ENCODE peak calls at places on chromosomes 4 and X, in four cellular contexts. F, P, B and S are unnamed samples.

GRCh38 chr4:80500593-80500992 is 165.1 kb downstream of the CFAP299 start:
- DNase-seq in P (no peak), B (no peak), F (no peak), S (no peak)

GRCh38 chr4:183413562-183414200 is 30.8 kb upstream of the CDKN2AIP start:
- DNase-seq in P (no peak), F (no peak), B (no peak), S (no peak)

GRCh38 chr4:83207497-83208105 is 77.0 kb downstream of the COQ2 start:
- DNase-seq in B (no peak), F (peak), P (no peak), S (no peak)

GRCh38 chrX:24733111-24733510 is 39.4 kb downstream of the POLA1 start:
- DNase-seq in B (no peak), F (no peak), P (no peak), S (no peak)

GRCh38 chr4:108681321-108681809 is 31.0 kb downstream of the OSTC start:
- DNase-seq in B (no peak), P (no peak), F (no peak), S (no peak)

GRCh38 chr4:38872620-38873019 is 5.0 kb downstream of the FAM114A1 start:
- DNase-seq in P (peak), F (peak), B (peak), S (no peak)

GRCh38 chr4:184416913-184417734 is 57.2 kb downstream of the IRF2 start:
- DNase-seq in F (no peak), P (no peak), B (no peak), S (peak)

GRCh38 chrX:20061869-20062254 is 54.8 kb downstream of the MAP7D2 start:
- DNase-seq in P (no peak), F (no peak), B (peak), S (no peak)

GRCh38 chr4:1036976-1037810 is 25.8 kb downstream of the FGFRL1 start:
- DNase-seq in F (no peak), P (no peak), B (no peak), S (no peak)

GRCh38 chr4:1033840-1034551 is 22.6 kb downstream of the FGFRL1 start:
- DNase-seq in F (no peak), P (no peak), B (no peak), S (no peak)

GRCh38 chr4:1036095-1036494 is 24.7 kb downstream of the FGFRL1 start:
- DNase-seq in F (no peak), P (no peak), B (no peak), S (no peak)

GRCh38 chr4:1032861-1033260 is 21.4 kb downstream of the FGFRL1 start:
- DNase-seq in F (no peak), P (no peak), B (no peak), S (no peak)

GRCh38 chr4:1035510-1035909 is 24.1 kb downstream of the FGFRL1 start:
- DNase-seq in B (peak), F (no peak), P (no peak), S (no peak)
- TF ChIP-seq BHLHE40 in B (no peak), F (no peak), P (no peak), S (no peak)

GRCh38 chr4:128107766-128108165 is 46.7 kb downstream of the LARP1B start:
- DNase-seq in F (no peak), P (peak), B (no peak), S (no peak)
- TF ChIP-seq KDM1A in F (no peak), P (no peak), B (no peak), S (no peak)

GRCh38 chr4:122830392-122831095 is 3.9 kb downstream of the FGF2 start:
- DNase-seq in P (no peak), B (no peak), F (no peak), S (no peak)

GRCh38 chr4:122832732-122833131 is 6.1 kb downstream of the FGF2 start:
- DNase-seq in P (no peak), F (no peak), B (no peak), S (no peak)

GRCh38 chr4:122836941-122837340 is 10.3 kb downstream of the FGF2 start:
- DNase-seq in B (no peak), P (no peak), F (peak), S (no peak)

GRCh38 chr4:122831515-122832196 is 5.0 kb downstream of the FGF2 start:
- DNase-seq in F (no peak), P (no peak), B (no peak), S (no peak)

GRCh38 chr4:122833999-122834398 is 7.4 kb downstream of the FGF2 start:
- DNase-seq in B (no peak), P (no peak), F (no peak), S (no peak)
- TF ChIP-seq BHLHE40 in B (no peak), P (no peak), F (no peak), S (no peak)

GRCh38 chrX:38236901-38237615 is 16.4 kb upstream of the SRPX start:
- DNase-seq in P (no peak), B (no peak), F (no peak), S (no peak)

GRCh38 chrX:38233891-38234807 is 13.5 kb upstream of the SRPX start:
- DNase-seq in P (no peak), F (peak), B (no peak), S (no peak)

DNA sequence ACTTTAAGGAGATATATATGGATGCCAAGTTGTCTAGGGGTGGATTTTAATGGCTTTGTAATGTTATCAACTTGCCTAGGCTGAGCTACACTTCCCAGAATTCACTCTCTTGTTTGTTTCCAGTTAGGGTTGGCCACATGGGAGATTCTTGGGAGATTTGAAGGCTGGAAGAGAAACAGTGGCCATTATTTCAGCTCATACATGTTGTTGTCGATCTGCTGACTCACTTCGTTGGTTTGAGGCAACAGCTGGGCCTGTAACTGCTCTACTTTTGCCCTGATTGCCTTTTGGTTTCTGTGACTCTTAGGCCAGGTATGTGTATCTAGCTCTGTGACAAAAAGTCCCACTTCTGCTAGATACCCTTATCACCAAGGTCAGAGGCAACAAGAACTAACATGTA is 11.6 kb upstream of the SRPX start:
- DNase-seq in B (no peak), P (no peak), F (no peak), S (no peak)
- TF ChIP-seq KDM1A in B (no peak), P (no peak), F (no peak), S (no peak)

DNA sequence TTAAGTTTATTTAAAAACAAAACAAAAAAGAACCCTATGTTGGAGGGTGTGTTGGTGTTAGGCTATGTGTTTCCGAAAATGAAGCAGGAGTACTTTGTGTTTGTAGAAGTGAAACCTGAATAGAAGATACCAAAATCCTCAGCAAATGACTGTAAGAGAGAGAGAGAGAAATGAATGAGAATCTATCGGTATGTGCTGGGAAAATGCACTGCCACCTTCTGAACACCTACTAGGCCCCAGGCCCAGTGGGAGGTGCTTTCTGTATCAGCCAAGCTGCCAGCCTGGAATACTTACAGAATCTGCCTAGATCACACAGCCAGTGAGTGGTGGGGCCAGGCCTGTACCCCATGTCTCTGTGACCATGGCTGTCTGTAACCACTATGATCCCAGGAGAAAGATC is 14.9 kb upstream of the PIM2 start:
- DNase-seq in P (no peak), F (no peak), B (no peak), S (no peak)
- TF ChIP-seq BHLHE40 in P (no peak), F (no peak), B (no peak), S (no peak)

GRCh38 chr4:1177274-1178141 is 5.1 kb upstream of the SPON2 start:
- DNase-seq in B (peak), F (no peak), P (no peak), S (no peak)
- TF ChIP-seq KDM1A in B (no peak), F (no peak), P (no peak), S (no peak)

DNA sequence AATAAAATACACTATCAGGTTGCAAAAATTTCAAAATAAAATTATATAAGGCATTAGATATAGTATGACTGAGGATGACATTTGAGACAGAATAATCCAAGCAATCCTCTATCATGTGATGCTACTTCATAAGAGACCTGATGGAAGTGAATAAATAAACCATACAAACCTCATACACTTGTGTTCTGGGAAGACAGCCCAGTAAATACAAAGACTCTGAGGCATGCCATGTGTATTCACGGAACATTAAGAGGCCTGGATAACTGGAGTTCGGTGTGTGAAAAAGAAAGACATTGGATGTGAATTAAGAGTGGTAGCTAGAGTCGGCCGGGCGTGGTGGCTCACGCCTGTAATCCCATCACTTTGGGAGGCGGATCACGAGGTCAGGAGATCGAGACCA is 364.2 kb downstream of the ADAM29 start:
- DNase-seq in P (no peak), B (no peak), F (no peak), S (no peak)
- TF ChIP-seq BHLHE40 in P (no peak), B (no peak), F (no peak), S (no peak)

GRCh38 chrX:21711126-21711847 is 46.6 kb downstream of the SMPX start:
- DNase-seq in B (no peak), F (no peak), P (no peak), S (no peak)
- TF ChIP-seq KDM1A in B (no peak), F (no peak), P (no peak), S (no peak)

GRCh38 chr4:3683077-3683743 is 83.0 kb upstream of the ADRA2C start:
- DNase-seq in F (no peak), B (no peak), P (no peak), S (no peak)
- TF ChIP-seq BHLHE40 in F (no peak), B (no peak), P (no peak), S (no peak)